ENCODE peak calls at places on chromosomes 16 and 17, in four cellular contexts. U is uterus, Y is MM.1S, B is WTC11. R is an unnamed sample.

GRCh38 chr17:41539979-41540701 is 12.0 kb upstream of the KRT19 start:
- DNase-seq in Y (peak), B (no peak), U (no peak), R (no peak)

GRCh38 chr17:51372345-51373004 is 112.1 kb downstream of the UTP18 start:
- DNase-seq in U (no peak), B (peak), Y (peak), R (no peak)

GRCh38 chr16:80084614-80085013 is 456.2 kb upstream of the DYNLRB2 start:
- DNase-seq in Y (peak), U (peak), B (peak), R (no peak)

GRCh38 chr16:11253995-11254912 is 1.8 kb downstream of the SOCS1 start:
- DNase-seq in U (no peak), B (no peak), Y (no peak), R (no peak)

GRCh38 chr17:42252528-42253172 is 23.5 kb downstream of the STAT5B start:
- DNase-seq in B (no peak), Y (no peak), U (no peak), R (no peak)

GRCh38 chr17:79614248-79614647 is 3.4 kb upstream of the RBFOX3 start:
- DNase-seq in U (no peak), B (no peak), Y (no peak), R (peak)

GRCh38 chr16:49467540-49468372 is 94.2 kb downstream of the C16orf78 start:
- DNase-seq in U (no peak), Y (no peak), B (no peak), R (peak)

GRCh38 chr16:27113341-27113841 is 46.7 kb downstream of the C16orf82 start:
- DNase-seq in B (no peak), U (no peak), Y (no peak), R (no peak)

GRCh38 chr17:3916013-3916696 is at the start of gene P2RX1:
- DNase-seq in Y (peak), U (no peak), B (no peak), R (no peak)

GRCh38 chr16:9016824-9017223 is 53.1 kb upstream of the USP7 start:
- DNase-seq in U (no peak), B (no peak), Y (no peak), R (no peak)

GRCh38 chr17:61323696-61324539 is 75.7 kb upstream of the TBX2 start:
- DNase-seq in Y (no peak), U (no peak), B (no peak), R (no peak)

GRCh38 chr16:2095315-2095853 is 40.3 kb downstream of the PKD1 start:
- DNase-seq in Y (no peak), B (no peak), U (no peak), R (no peak)

GRCh38 chr17:47990962-47991731 is 20.2 kb downstream of the CDK5RAP3 start:
- DNase-seq in B (no peak), Y (no peak), U (no peak), R (peak)

GRCh38 chr16:66507731-66508239 is 42.1 kb downstream of the TK2 start:
- DNase-seq in U (no peak), Y (no peak), B (no peak), R (no peak)

GRCh38 chr16:24257965-24258364 is 1.8 kb downstream of the CACNG3 start:
- DNase-seq in U (no peak), Y (no peak), B (no peak), R (no peak)

GRCh38 chr17:58783380-58783779 is 27.7 kb downstream of the PPM1E start:
- DNase-seq in B (no peak), Y (no peak), U (no peak), R (no peak)

GRCh38 chr16:68396481-68396880 is 51.8 kb downstream of the SMPD3 start:
- DNase-seq in Y (peak), B (no peak), U (no peak), R (no peak)

GRCh38 chr16:66069576-66069975 is 296.9 kb upstream of the CDH5 start:
- DNase-seq in B (no peak), Y (no peak), U (no peak), R (no peak)

GRCh38 chr17:80762076-80762475 is 217.4 kb downstream of the RPTOR start:
- DNase-seq in Y (no peak), U (no peak), B (no peak), R (no peak)

GRCh38 chr17:59505610-59506276 is 59.7 kb upstream of the DHX40 start:
- DNase-seq in Y (no peak), U (no peak), B (no peak), R (no peak)

GRCh38 chr17:78933959-78934568 is 8.9 kb upstream of the TIMP2 start:
- DNase-seq in U (peak), Y (peak), B (peak), R (peak)

GRCh38 chr17:21140911-21141310 is 14.1 kb downstream of the DHRS7B start:
- DNase-seq in B (no peak), Y (no peak), U (no peak), R (no peak)

GRCh38 chr17:66655861-66656260 is 179.1 kb upstream of the CACNG5 start:
- DNase-seq in B (no peak), Y (no peak), U (no peak), R (no peak)

GRCh38 chr17:65025288-65025687 is 31.3 kb downstream of the GNA13 start:
- DNase-seq in B (no peak), Y (no peak), U (no peak), R (no peak)

GRCh38 chr17:82491196-82491530 is 28.4 kb upstream of the FOXK2 start:
- DNase-seq in B (no peak), Y (no peak), U (no peak), R (no peak)

GRCh38 chr16:1780677-1781072 is 1.7 kb downstream of the SPSB3 start:
- DNase-seq in Y (no peak), U (no peak), B (no peak), R (no peak)

GRCh38 chr16:85029413-85029794 is 1.8 kb downstream of the KIAA0513 start:
- DNase-seq in U (peak), B (no peak), Y (peak), R (no peak)

GRCh38 chr16:73326221-73326620 is 278.3 kb upstream of the ZFHX3 start:
- DNase-seq in B (no peak), Y (no peak), U (no peak), R (no peak)

GRCh38 chr17:18033442-18034099 is 5.4 kb downstream of the ATPAF2 start:
- DNase-seq in B (no peak), U (peak), Y (peak), R (no peak)

GRCh38 chr16:66587881-66588600 is 8.8 kb downstream of the CMTM2 start:
- DNase-seq in B (no peak), Y (no peak), U (no peak), R (no peak)

DNA sequence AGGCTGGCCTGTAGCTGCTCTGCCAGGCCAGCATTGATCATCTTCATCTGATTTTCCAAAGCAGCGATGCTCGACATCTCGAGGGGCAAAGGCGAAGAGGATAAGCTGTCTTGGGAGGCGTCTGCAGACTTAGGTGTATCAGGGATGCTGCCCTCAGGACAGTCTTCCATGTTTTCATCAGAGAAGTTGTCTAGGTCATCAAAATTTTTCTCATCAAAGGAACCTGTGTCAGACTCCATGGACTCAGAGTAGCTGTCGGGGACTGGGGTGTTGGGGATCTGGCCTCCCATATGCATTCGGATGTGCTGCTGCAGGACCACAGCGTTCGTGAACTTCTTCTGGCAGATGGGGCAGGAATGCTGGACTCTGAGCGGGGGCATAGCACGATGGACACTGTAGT is 11.5 kb downstream of the SALL1 start:
- DNase-seq in B (no peak), Y (no peak), U (no peak), R (no peak)
- TF ChIP-seq CTCF in B (no peak), Y (no peak), U (no peak), R (no peak)

GRCh38 chr17:31550389-31551056 is 159.0 kb downstream of the RAB11FIP4 start:
- DNase-seq in Y (no peak), U (no peak), B (no peak), R (no peak)

GRCh38 chr17:31549121-31549524 is 157.6 kb downstream of the RAB11FIP4 start:
- DNase-seq in U (peak), B (no peak), Y (no peak), R (no peak)

GRCh38 chr17:31552568-31552967 is 161.1 kb downstream of the RAB11FIP4 start:
- DNase-seq in Y (no peak), U (no peak), B (no peak), R (no peak)

GRCh38 chr17:31548709-31549108 is 157.2 kb downstream of the RAB11FIP4 start:
- DNase-seq in B (no peak), Y (peak), U (no peak), R (no peak)

GRCh38 chr17:31549525-31550388 is 158.3 kb downstream of the RAB11FIP4 start:
- DNase-seq in B (peak), U (peak), Y (peak), R (peak)
- TF ChIP-seq CTCF in B (no peak), U (no peak), Y (no peak), R (no peak)

GRCh38 chr16:58684001-58684353 is 593 bp downstream of the SLC38A7 start:
- DNase-seq in U (no peak), Y (no peak), B (no peak), R (no peak)

GRCh38 chr16:58678269-58678668 is 6.3 kb downstream of the SLC38A7 start:
- DNase-seq in B (no peak), U (no peak), Y (no peak), R (no peak)

GRCh38 chr16:58679763-58680162 is 4.8 kb downstream of the SLC38A7 start:
- DNase-seq in Y (no peak), B (no peak), U (no peak), R (no peak)

GRCh38 chr16:58684354-58685083 is at the start of gene SLC38A7:
- DNase-seq in B (peak), Y (peak), U (peak), R (peak)

GRCh38 chr16:58678716-58679115 is 5.9 kb downstream of the SLC38A7 start:
- DNase-seq in Y (no peak), B (no peak), U (no peak), R (no peak)
- TF ChIP-seq CTCF in Y (no peak), B (no peak), U (no peak), R (no peak)

GRCh38 chr16:7691533-7691932 is 358.9 kb downstream of the RBFOX1 start:
- DNase-seq in Y (no peak), U (no peak), B (no peak), R (no peak)

GRCh38 chr16:7688811-7689210 is 356.2 kb downstream of the RBFOX1 start:
- DNase-seq in B (no peak), U (no peak), Y (no peak), R (no peak)

GRCh38 chr16:7689234-7689633 is 356.6 kb downstream of the RBFOX1 start:
- DNase-seq in B (peak), U (no peak), Y (no peak), R (no peak)
- TF ChIP-seq CTCF in B (no peak), U (no peak), Y (no peak), R (no peak)

DNA sequence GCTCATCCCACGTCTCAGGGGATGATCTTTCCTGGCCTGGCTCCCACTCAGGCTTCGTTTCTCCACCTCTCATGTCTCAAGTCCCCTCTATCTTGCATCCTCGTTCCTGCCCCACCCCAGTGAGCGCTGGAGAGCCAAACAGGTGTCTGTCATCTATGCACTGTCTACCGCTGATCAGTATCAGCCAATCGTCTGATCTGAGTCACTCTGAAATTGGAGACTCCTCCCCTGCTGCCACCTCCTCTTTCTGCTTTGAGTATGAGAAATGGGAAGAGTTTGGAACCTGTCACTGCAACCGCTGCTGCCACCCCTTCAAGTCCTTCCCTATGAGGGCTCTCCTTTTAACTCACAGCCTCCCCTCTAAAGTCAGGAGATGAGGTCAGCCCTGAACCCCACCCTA is 28.0 kb downstream of the FZD2 start:
- DNase-seq in Y (no peak), B (no peak), U (no peak), R (no peak)
- TF ChIP-seq CTCF in Y (no peak), B (no peak), U (no peak), R (no peak)

GRCh38 chr17:19260958-19261357 is 23.8 kb downstream of the EPN2 start:
- DNase-seq in B (no peak), U (peak), Y (no peak), R (no peak)
- TF ChIP-seq CTCF in B (no peak), U (no peak), Y (no peak), R (no peak)

DNA sequence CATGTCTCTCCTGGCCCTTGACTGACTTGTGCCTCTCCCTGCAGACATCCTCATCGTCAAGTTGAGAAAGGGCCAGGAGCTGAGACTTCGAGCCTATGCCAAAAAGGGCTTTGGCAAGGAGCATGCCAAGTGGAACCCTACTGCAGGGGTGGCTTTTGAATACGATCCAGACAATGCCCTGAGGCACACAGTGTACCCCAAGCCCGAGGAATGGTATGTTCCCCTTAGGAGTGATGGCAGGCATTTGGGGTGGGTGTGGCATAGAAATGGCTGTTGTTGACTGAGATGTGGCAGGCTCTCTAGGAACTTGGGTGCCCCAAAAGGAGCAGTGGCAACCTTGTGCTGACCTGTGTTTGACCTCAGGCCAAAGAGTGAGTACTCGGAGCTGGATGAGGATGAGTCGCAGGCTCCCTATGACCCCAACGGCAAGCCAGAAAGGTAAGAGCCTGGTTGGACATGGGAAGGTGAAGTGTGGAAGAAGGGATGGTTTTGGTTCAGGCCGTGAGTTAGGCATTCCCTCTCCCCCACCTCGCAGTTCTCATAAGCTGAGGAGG is 7.5 kb downstream of the POLR2C start:
- DNase-seq in Y (no peak), U (no peak), B (no peak), R (no peak)
- TF ChIP-seq CTCF in Y (no peak), U (no peak), B (no peak), R (no peak)

GRCh38 chr17:74354123-74354522 is 7.5 kb downstream of the BTBD17 start:
- DNase-seq in U (no peak), Y (peak), B (peak), R (peak)

GRCh38 chr17:74349120-74349519 is 12.5 kb downstream of the BTBD17 start:
- DNase-seq in U (no peak), B (no peak), Y (no peak), R (no peak)

GRCh38 chr17:74350486-74350885 is 11.2 kb downstream of the BTBD17 start:
- DNase-seq in U (no peak), B (no peak), Y (no peak), R (no peak)

GRCh38 chr17:74353446-74354060 is 8.1 kb downstream of the BTBD17 start:
- DNase-seq in B (no peak), U (no peak), Y (no peak), R (peak)

DNA sequence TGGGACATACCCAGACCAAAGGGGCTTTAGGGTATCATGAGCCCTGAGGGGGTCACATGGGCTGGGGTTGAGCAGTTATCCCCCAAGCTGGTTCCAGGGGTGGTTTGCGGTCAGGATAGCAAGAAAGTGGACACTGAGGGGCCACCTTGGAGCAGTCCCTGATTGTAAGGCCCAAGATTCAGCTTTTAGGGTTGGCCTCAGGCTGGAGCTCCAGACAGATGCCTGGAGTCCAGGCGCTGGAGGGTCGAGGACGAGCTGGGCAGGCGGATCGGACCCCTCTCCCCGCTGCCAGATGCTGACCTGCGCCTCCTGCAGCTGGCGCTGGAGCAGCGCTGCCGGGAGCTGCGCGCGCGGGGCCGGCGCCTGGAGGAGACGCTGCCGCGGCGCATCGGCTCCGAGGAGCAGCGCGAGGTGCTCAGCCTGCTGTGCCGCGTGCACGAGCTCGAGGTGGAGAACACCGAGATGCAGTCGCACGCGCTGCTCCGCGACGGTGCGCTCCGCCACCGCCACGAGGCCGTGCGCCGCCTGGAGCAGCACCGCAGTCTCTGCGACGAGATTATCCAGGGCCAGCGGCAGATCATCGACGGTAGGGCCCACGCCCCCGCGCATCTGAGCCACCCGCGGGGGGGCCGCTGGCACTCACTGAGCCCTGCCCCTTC is 10.0 kb downstream of the BTBD17 start:
- DNase-seq in U (no peak), Y (no peak), B (peak), R (peak)
- TF ChIP-seq CTCF in U (no peak), Y (no peak), B (no peak), R (peak)

DNA sequence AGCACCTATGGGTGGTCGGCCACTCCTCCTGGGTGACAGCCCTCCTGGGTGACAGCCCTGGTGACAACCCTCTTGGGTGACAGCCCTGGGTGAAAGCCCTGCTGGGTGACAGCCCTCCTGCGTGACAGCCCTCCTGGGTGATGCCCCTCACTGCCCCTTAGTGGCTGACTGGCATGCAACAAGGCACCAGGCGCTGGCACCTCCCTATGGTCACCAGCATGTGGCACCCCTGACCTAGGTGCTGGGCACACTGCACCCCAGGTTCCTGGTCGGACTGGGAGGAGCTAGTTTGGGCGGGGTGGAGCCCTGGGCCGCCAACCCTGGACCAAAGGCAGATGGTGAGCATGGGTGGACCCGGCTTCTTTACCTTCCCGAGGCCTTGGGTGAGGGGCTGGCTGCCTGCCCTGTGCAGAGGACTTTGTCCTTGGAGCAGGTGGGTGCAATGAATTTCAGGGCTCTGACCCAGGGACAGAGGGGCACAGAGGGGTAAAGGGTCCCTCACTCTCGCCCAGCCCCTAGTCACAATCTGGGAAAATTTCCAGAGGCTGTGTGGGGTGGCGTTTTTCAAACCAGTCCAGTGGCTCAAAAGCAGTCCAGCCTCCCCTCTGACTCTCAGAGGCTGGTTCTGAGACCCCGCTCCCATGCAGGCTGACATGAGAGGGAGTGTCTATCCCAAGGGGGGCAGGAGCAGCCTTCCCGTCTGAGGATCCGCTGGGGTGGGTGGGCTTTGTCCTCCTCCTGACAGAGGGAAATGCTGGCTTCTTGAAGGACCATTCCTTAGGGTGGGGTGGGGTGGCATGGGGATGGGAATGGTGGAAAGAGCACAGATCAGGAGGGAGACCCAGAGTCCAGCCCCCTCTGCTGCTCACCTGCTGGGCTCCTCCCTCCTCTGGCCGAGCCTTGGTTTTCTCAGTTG is 25.9 kb upstream of the TNFRSF13B start:
- DNase-seq in U (no peak), Y (no peak), B (no peak), R (no peak)
- TF ChIP-seq CTCF in U (no peak), Y (peak), B (no peak), R (no peak)